ENCODE peak calls at places on chromosomes 4 and X, in eight cellular contexts. F is keratinocyte, O is psoas muscle, M is suprapubic skin, U is PC-3, Y is cardiac fibroblast, S is astrocyte of the cerebellum, K is GM23338. Q is an unnamed sample.

GRCh38 chr4:97836662-97837061 is 306.6 kb downstream of the STPG2 start:
- DNase-seq in F (no peak), O (no peak), M (no peak), U (no peak), Y (no peak), S (no peak), K (no peak), Q (no peak)

GRCh38 chr4:150583287-150584197 is 1.6 kb downstream of the MAB21L2 start:
- DNase-seq in F (no peak), O (no peak), M (no peak), U (no peak), Y (peak), S (no peak), K (peak), Q (no peak)

GRCh38 chr4:10118355-10119004 is 1.9 kb upstream of the WDR1 start:
- DNase-seq in F (no peak), O (no peak), M (no peak), U (no peak), Y (no peak), S (no peak), K (no peak), Q (no peak)

GRCh38 chr4:177611974-177612664 is 169.9 kb upstream of the AGA start:
- DNase-seq in F (no peak), O (no peak), M (no peak), U (no peak), Y (no peak), S (no peak), K (no peak), Q (no peak)

GRCh38 chr4:101818362-101818761 is 27.8 kb downstream of the BANK1 start:
- DNase-seq in F (no peak), O (no peak), M (no peak), U (no peak), Y (peak), S (peak), K (no peak), Q (no peak)

GRCh38 chrX:18354369-18355329 is at the start of gene SCML2:
- DNase-seq in F (no peak), O (peak), M (no peak), U (peak), Y (peak), S (no peak), K (peak), Q (no peak)

GRCh38 chrX:125436855-125437254 is 117.2 kb downstream of the TEX13C start:
- DNase-seq in F (no peak), O (no peak), M (no peak), U (peak), Y (peak), S (no peak), K (peak), Q (no peak)

GRCh38 chr4:153564630-153565525 is 98.7 kb downstream of the TMEM131L start:
- DNase-seq in F (no peak), O (peak), M (no peak), U (peak), Y (peak), S (no peak), K (no peak), Q (no peak)

GRCh38 chrX:54248309-54248708 is 65.3 kb upstream of the FAM120C start:
- DNase-seq in F (peak), O (no peak), M (no peak), U (peak), Y (peak), S (no peak), K (peak), Q (no peak)

GRCh38 chrX:134338527-134338926 is 101.5 kb downstream of the CCDC160 start:
- DNase-seq in F (no peak), O (no peak), M (no peak), U (no peak), Y (no peak), S (no peak), K (no peak), Q (no peak)

GRCh38 chrX:102934624-102935023 is 2.4 kb upstream of the RAB40AL start:
- DNase-seq in F (no peak), O (no peak), M (no peak), U (peak), Y (peak), S (no peak), K (peak), Q (no peak)

GRCh38 chr4:64250488-64250887 is 158.8 kb downstream of the TECRL start:
- DNase-seq in F (no peak), O (no peak), M (no peak), U (no peak), Y (no peak), S (no peak), K (no peak), Q (no peak)

GRCh38 chrX:39996561-39996960 is 101.2 kb downstream of the BCOR start:
- DNase-seq in F (no peak), O (no peak), M (no peak), U (no peak), Y (no peak), S (no peak), K (no peak), Q (no peak)

GRCh38 chrX:124925681-124926080 is 394.0 kb upstream of the TEX13C start:
- DNase-seq in F (no peak), O (no peak), M (no peak), U (no peak), Y (no peak), S (no peak), K (no peak), Q (no peak)

GRCh38 chrX:9701790-9702189 is 63.9 kb downstream of the GPR143 start:
- DNase-seq in F (no peak), O (no peak), M (no peak), U (no peak), Y (no peak), S (no peak), K (peak), Q (no peak)

GRCh38 chr4:154836513-154836912 is 55.4 kb downstream of the RBM46 start:
- DNase-seq in F (no peak), O (no peak), M (no peak), U (no peak), Y (no peak), S (no peak), K (peak), Q (no peak)

GRCh38 chr4:157291071-157291470 is 70.5 kb downstream of the GRIA2 start:
- DNase-seq in F (no peak), O (no peak), M (no peak), U (peak), Y (no peak), S (no peak), K (peak), Q (no peak)

GRCh38 chr4:18366762-18367358 is 345.3 kb upstream of the LCORL start:
- DNase-seq in F (no peak), O (no peak), M (no peak), U (peak), Y (peak), S (peak), K (peak), Q (no peak)

GRCh38 chrX:145609951-145610511 is 207.6 kb upstream of the SLITRK2 start:
- DNase-seq in F (no peak), O (no peak), M (no peak), U (peak), Y (peak), S (peak), K (no peak), Q (no peak)

GRCh38 chrX:18941896-18942295 is 42.0 kb downstream of the PHKA2 start:
- DNase-seq in F (no peak), O (no peak), M (no peak), U (no peak), Y (no peak), S (no peak), K (no peak), Q (no peak)

GRCh38 chrX:31265383-31265782 is 193.5 kb upstream of the FTHL17 start:
- DNase-seq in F (no peak), O (no peak), M (no peak), U (no peak), Y (no peak), S (no peak), K (no peak), Q (no peak)

GRCh38 chr4:107654694-107655093 is 65.3 kb downstream of the PAPSS1 start:
- DNase-seq in F (no peak), O (no peak), M (no peak), U (no peak), Y (no peak), S (no peak), K (no peak), Q (no peak)

GRCh38 chr4:121316091-121316490 is 64.7 kb downstream of the QRFPR start:
- DNase-seq in F (no peak), O (no peak), M (no peak), U (no peak), Y (no peak), S (no peak), K (no peak), Q (no peak)

GRCh38 chrX:21666679-21667078 is 8.5 kb upstream of the KLHL34 start:
- DNase-seq in F (no peak), O (no peak), M (no peak), U (peak), Y (peak), S (peak), K (no peak), Q (no peak)

GRCh38 chrX:70554523-70554922 is 109.9 kb downstream of the DLG3 start:
- DNase-seq in F (no peak), O (no peak), M (no peak), U (no peak), Y (peak), S (no peak), K (no peak), Q (no peak)

GRCh38 chr4:128600996-128601857 is 208.3 kb upstream of the JADE1 start:
- DNase-seq in F (peak), O (peak), M (no peak), U (peak), Y (peak), S (peak), K (no peak), Q (peak)

GRCh38 chr4:126051709-126052424 is 737.1 kb downstream of the FAT4 start:
- DNase-seq in F (no peak), O (no peak), M (no peak), U (peak), Y (peak), S (peak), K (no peak), Q (peak)

GRCh38 chrX:121579016-121579760 is 531.8 kb downstream of the GLUD2 start:
- DNase-seq in F (no peak), O (no peak), M (no peak), U (peak), Y (peak), S (peak), K (peak), Q (peak)

GRCh38 chr4:95238554-95238953 is 310.2 kb downstream of the UNC5C start:
- DNase-seq in F (no peak), O (no peak), M (no peak), U (no peak), Y (no peak), S (no peak), K (no peak), Q (no peak)

GRCh38 chr4:169397762-169398161 is 127.0 kb upstream of the SH3RF1 start:
- DNase-seq in F (no peak), O (no peak), M (no peak), U (no peak), Y (peak), S (peak), K (no peak), Q (no peak)

GRCh38 chrX:53481816-53482485 is 47.8 kb upstream of the HSD17B10 start:
- DNase-seq in F (no peak), O (no peak), M (no peak), U (peak), Y (peak), S (peak), K (peak), Q (peak)

GRCh38 chrX:117990438-117990837 is 126.2 kb downstream of the KLHL13 start:
- DNase-seq in F (peak), O (no peak), M (no peak), U (no peak), Y (no peak), S (no peak), K (no peak), Q (no peak)

GRCh38 chr4:26081795-26082498 is 167.9 kb downstream of the SMIM20 start:
- DNase-seq in F (no peak), O (no peak), M (no peak), U (peak), Y (peak), S (no peak), K (peak), Q (no peak)

GRCh38 chrX:108437789-108438623 is at the start of gene COL4A6:
- DNase-seq in F (peak), O (no peak), M (no peak), U (no peak), Y (no peak), S (no peak), K (peak), Q (no peak)

GRCh38 chr4:122009524-122009923 is 57.7 kb upstream of the TRPC3 start:
- DNase-seq in F (no peak), O (no peak), M (no peak), U (no peak), Y (no peak), S (no peak), K (no peak), Q (no peak)

GRCh38 chr4:163111588-163111987 is 55.1 kb downstream of the NAF1 start:
- DNase-seq in F (no peak), O (no peak), M (no peak), U (peak), Y (peak), S (no peak), K (peak), Q (no peak)

GRCh38 chr4:180455226-180455625 is 1788.0 kb upstream of the TENM3 start:
- DNase-seq in F (no peak), O (no peak), M (no peak), U (peak), Y (no peak), S (no peak), K (peak), Q (no peak)

GRCh38 chr4:1201851-1202525 is 29.6 kb upstream of the SPON2 start:
- DNase-seq in F (no peak), O (peak), M (peak), U (no peak), Y (peak), S (no peak), K (no peak), Q (no peak)

GRCh38 chrX:17983389-17983788 is 122.3 kb upstream of the RAI2 start:
- DNase-seq in F (no peak), O (no peak), M (no peak), U (no peak), Y (no peak), S (no peak), K (no peak), Q (no peak)

DNA sequence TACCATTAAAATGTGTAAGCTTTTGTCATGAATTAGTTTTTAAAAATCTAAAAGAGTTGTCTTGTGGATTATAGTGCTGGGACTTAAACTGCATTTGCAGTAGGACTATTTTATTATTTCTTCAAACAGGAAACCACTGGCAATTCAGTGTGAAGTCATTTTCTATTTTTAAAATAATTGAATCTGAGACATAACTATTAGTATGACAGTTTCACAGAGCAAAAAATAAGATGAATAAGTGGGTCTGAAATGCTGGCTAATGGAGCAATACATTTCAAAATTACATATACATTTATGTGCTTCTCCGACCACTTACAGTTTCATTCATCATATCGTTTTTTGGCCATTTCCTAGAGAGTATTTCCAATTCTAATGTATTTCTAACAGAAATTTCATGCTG is 75.3 kb upstream of the RAPGEF2 start:
- DNase-seq in F (no peak), O (no peak), M (no peak), U (no peak), Y (peak), S (no peak), K (no peak), Q (no peak)
- H3K4me3 ChIP-seq in F (no peak), O (no peak), M (no peak), U (no peak), Y (no peak), S (no peak), K (no peak), Q (no peak)

GRCh38 chr4:7876096-7876993 is 63.3 kb downstream of the AFAP1 start:
- DNase-seq in F (no peak), O (no peak), M (no peak), U (no peak), Y (peak), S (no peak), K (peak), Q (no peak)
- TF ChIP-seq CTCF in F (no peak), O (no peak), M (no peak), U (peak), Y (peak), S (peak), K (peak), Q (peak)

GRCh38 chr4:87547016-87547708 is 18.0 kb upstream of the SPARCL1 start:
- DNase-seq in F (no peak), O (no peak), M (no peak), U (no peak), Y (no peak), S (no peak), K (no peak), Q (no peak)

GRCh38 chr4:87542734-87543312 is 13.6 kb upstream of the SPARCL1 start:
- DNase-seq in F (no peak), O (no peak), M (no peak), U (no peak), Y (no peak), S (no peak), K (no peak), Q (no peak)

GRCh38 chr4:87541956-87542709 is 13.0 kb upstream of the SPARCL1 start:
- DNase-seq in F (no peak), O (no peak), M (no peak), U (no peak), Y (no peak), S (no peak), K (no peak), Q (no peak)

GRCh38 chr4:87543835-87544461 is 14.8 kb upstream of the SPARCL1 start:
- DNase-seq in F (no peak), O (no peak), M (no peak), U (peak), Y (peak), S (peak), K (peak), Q (no peak)

GRCh38 chr4:87545052-87545451 is 15.9 kb upstream of the SPARCL1 start:
- DNase-seq in F (no peak), O (no peak), M (no peak), U (no peak), Y (no peak), S (no peak), K (peak), Q (no peak)
- H3K4me3 ChIP-seq in F (no peak), O (no peak), M (no peak), U (no peak), Y (no peak), S (no peak), K (no peak), Q (no peak)

GRCh38 chr4:139876328-139876941 is 210.8 kb downstream of the MGST2 start:
- DNase-seq in F (no peak), O (no peak), M (no peak), U (no peak), Y (no peak), S (no peak), K (no peak), Q (no peak)
- TF ChIP-seq CTCF in F (no peak), O (no peak), M (no peak), U (no peak), Y (no peak), S (no peak), K (no peak), Q (no peak)

GRCh38 chr4:42399393-42399792 is 2.1 kb downstream of the SHISA3 start:
- DNase-seq in F (no peak), O (no peak), M (no peak), U (peak), Y (no peak), S (no peak), K (peak), Q (no peak)
- H3K4me3 ChIP-seq in F (no peak), O (peak), M (no peak), U (peak), Y (peak), S (no peak), K (peak), Q (no peak)

GRCh38 chr4:131302108-131302507 is 1847.0 kb upstream of the PCDH10 start:
- DNase-seq in F (no peak), O (no peak), M (no peak), U (no peak), Y (no peak), S (no peak), K (peak), Q (no peak)
- TF ChIP-seq CTCF in F (no peak), O (no peak), M (no peak), U (no peak), Y (no peak), S (no peak), K (peak), Q (no peak)

DNA sequence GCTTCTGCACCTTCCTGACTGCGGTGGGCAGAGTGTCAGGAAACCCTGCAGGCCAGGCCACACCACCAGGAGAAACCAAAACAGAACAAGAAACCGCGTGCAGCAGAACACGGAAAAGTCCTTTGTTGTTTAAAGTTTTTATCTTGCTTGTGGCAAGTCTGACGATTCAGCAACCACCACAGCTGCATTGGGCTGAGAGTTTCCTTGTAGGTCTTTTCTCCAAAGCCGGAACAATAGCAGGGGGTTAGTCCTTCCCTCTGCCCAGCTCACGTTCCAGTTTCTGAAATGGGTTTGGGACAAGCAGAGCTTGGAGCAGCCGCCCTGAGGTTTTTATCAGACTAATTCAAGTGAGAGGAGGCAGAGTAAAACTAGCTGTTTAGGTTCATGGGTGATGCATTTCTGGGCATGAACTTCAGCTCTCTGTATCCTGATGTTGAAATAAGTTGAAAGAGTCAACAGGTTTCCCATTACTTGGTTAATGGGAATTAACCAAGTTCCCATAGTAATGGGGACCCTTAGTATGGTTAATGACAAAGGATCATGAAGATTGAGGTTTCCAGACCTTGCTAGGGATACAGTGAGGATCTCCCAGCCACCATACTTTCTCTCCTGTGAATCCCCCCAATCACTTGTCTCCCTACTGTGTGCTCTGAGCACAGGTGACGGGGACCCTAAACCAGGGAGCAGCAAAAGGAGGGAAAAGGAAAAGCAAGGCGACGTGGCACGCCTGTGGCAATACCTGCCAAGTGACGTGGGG is 217.0 kb downstream of the PTTG2 start:
- DNase-seq in F (no peak), O (no peak), M (no peak), U (no peak), Y (peak), S (no peak), K (no peak), Q (no peak)
- H3K4me3 ChIP-seq in F (no peak), O (no peak), M (no peak), U (no peak), Y (no peak), S (no peak), K (no peak), Q (no peak)

DNA sequence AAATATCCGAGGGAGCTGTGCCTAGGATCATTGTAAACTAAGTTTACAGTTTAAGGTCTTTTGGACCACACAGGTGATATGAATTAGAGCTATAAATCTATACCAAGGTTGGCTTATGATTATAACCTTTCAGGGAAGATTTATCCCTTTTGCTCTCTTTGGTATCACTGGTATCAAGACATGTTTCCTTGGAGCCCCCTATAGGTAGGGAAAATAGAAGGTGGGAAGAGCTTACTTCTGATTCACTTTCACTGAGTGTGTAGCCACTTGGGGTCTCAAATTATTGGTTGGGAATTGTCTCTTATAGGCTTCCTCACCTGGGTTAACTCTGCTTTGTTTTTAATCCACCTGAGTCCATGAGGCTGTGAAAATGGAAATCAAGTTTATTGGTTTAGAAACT is 262.1 kb upstream of the NR3C2 start:
- DNase-seq in F (no peak), O (no peak), M (no peak), U (peak), Y (peak), S (no peak), K (peak), Q (no peak)
- TF ChIP-seq CTCF in F (no peak), O (no peak), M (no peak), U (peak), Y (peak), S (no peak), K (peak), Q (no peak)

Q was measured in HFF-Myc.